ENCODE peak calls at places on chromosomes 12 and 14, in four cellular contexts. One of them, this sample, is unnamed.

GRCh38 chr14:58368951-58369350 is 26.8 kb upstream of the TOMM20L start:
- DNase-seq in BE2C: no peak
- DNase-seq in Peyer's patch: no peak
- DNase-seq in HepG2: no peak
- DNase-seq in this sample: no peak

GRCh38 chr12:49041881-49042484 is 18.6 kb downstream of the KMT2D start:
- DNase-seq in BE2C: no peak
- DNase-seq in HepG2: no peak
- DNase-seq in Peyer's patch: no peak
- DNase-seq in this sample: no peak

GRCh38 chr12:51926718-51927117 is 19.4 kb downstream of the ACVRL1 start:
- DNase-seq in HepG2: peak
- DNase-seq in BE2C: peak
- DNase-seq in Peyer's patch: peak
- DNase-seq in this sample: no peak

GRCh38 chr14:29311983-29312382 is 545.4 kb downstream of the FOXG1 start:
- DNase-seq in Peyer's patch: no peak
- DNase-seq in HepG2: no peak
- DNase-seq in BE2C: no peak
- DNase-seq in this sample: no peak

GRCh38 chr14:38291681-38292459 is 36.0 kb upstream of the CLEC14A start:
- DNase-seq in BE2C: no peak
- DNase-seq in Peyer's patch: no peak
- DNase-seq in HepG2: no peak
- DNase-seq in this sample: no peak

GRCh38 chr12:100733817-100734593 is 60.6 kb upstream of the ANO4 start:
- DNase-seq in BE2C: no peak
- DNase-seq in Peyer's patch: no peak
- DNase-seq in HepG2: peak
- DNase-seq in this sample: no peak

GRCh38 chr12:12008931-12009611 is 61.7 kb upstream of the BCL2L14 start:
- DNase-seq in Peyer's patch: peak
- DNase-seq in BE2C: no peak
- DNase-seq in HepG2: no peak
- DNase-seq in this sample: peak

GRCh38 chr12:108972226-108972757 is 48.6 kb downstream of the SVOP start:
- DNase-seq in HepG2: no peak
- DNase-seq in Peyer's patch: no peak
- DNase-seq in BE2C: no peak
- DNase-seq in this sample: no peak

DNA sequence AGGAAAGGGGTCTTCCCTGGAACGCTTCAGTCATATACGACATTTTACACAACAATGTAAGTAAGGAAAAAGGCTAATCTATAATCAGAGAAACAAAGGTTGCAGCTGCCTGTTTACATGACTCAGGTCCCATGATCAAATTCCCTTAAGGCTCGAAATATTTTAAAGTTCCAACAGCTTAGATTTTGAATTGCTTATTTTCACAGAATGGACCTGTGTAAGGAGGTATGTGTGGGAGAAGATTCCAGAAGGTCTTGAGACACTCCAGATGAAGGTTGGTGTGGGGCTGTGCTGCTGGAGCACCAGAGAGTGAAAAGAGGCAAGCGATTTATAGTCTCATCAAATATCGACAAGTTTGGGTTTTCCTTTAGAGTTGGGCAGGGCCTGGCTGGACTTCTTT is 34.1 kb upstream of the TCL1B start:
- DNase-seq in BE2C: no peak
- DNase-seq in Peyer's patch: no peak
- DNase-seq in HepG2: no peak
- DNase-seq in this sample: no peak
- TF ChIP-seq CTCF in BE2C: no peak
- TF ChIP-seq CTCF in Peyer's patch: no peak
- TF ChIP-seq CTCF in HepG2: no peak
- TF ChIP-seq CTCF in this sample: no peak

GRCh38 chr14:95948608-95949007 is 72.0 kb downstream of the TUNAR start:
- DNase-seq in HepG2: no peak
- DNase-seq in Peyer's patch: no peak
- DNase-seq in BE2C: no peak
- DNase-seq in this sample: no peak
- TF ChIP-seq CTCF in HepG2: no peak
- TF ChIP-seq CTCF in Peyer's patch: no peak
- TF ChIP-seq CTCF in BE2C: no peak
- TF ChIP-seq CTCF in this sample: no peak

GRCh38 chr14:100104523-100105300 is 39.5 kb downstream of the EVL start:
- DNase-seq in HepG2: no peak
- DNase-seq in BE2C: no peak
- DNase-seq in Peyer's patch: peak
- DNase-seq in this sample: no peak
- TF ChIP-seq CTCF in HepG2: no peak
- TF ChIP-seq CTCF in BE2C: peak
- TF ChIP-seq CTCF in Peyer's patch: no peak
- TF ChIP-seq CTCF in this sample: no peak

DNA sequence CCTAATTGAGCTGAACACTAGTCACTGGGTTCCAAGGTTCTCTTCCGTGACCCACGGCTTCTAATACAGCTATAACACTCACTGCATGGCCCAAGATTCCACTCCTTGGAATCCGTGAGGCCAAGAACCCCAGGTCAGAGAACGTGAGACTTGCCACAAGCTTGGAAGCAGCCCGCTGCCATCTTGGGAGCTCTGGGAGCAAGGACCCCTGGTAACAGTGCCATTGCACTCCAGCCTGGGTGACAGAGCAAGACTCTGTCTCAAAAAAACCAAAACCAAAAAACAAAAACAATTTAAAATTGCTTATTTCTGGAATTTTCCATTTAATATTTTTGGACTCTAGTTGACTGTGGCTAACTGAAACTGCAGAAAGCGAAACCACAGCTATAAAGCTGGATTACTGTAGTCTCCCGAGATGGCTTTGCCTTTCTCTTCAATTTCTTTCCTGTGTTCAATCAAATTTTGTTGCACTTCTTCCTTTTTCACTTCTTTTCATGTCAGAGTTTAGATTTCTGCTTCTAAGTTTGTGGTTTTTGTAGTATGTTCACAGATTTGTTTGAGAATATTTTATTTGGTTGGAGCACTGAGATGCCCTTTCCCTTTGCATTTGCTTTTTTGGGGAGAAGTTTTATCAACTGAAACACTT is 44.7 kb downstream of the DDHD1 start:
- DNase-seq in HepG2: no peak
- DNase-seq in Peyer's patch: no peak
- DNase-seq in BE2C: no peak
- DNase-seq in this sample: no peak
- TF ChIP-seq CTCF in HepG2: no peak
- TF ChIP-seq CTCF in Peyer's patch: no peak
- TF ChIP-seq CTCF in BE2C: no peak
- TF ChIP-seq CTCF in this sample: no peak

This sample was measured in nephron progenitor cell.